ENCODE peak calls at places on chromosome 13, in four cellular contexts. U is lower leg skin; Q is NCI-H69; K is stimulated activated CD4-positive, alpha-beta T cell treated with anti-CD3 and anti-CD28 coated beads, TNF-alpha, amount 100 ng/mL, for 1 hour. J is an unnamed sample.

GRCh38 chr13:42066542-42066941 is 18.1 kb downstream of the DGKH start:
- DNase-seq in U (no peak), Q (no peak), K (no peak), J (no peak)

GRCh38 chr13:102317593-102317992 is 84.3 kb downstream of the FGF14 start:
- DNase-seq in U (peak), Q (peak), K (no peak), J (no peak)

GRCh38 chr13:110813646-110814624 is 100.4 kb downstream of the ING1 start:
- DNase-seq in U (no peak), Q (no peak), K (no peak), J (no peak)

GRCh38 chr13:67001363-67001762 is 228.8 kb downstream of the PCDH9 start:
- DNase-seq in U (no peak), Q (peak), K (no peak), J (no peak)

GRCh38 chr13:62643007-62643483 is 1227.4 kb upstream of the PCDH20 start:
- DNase-seq in U (no peak), Q (peak), K (no peak), J (no peak)

GRCh38 chr13:93687261-93687660 is 460.7 kb downstream of the GPC6 start:
- DNase-seq in U (no peak), Q (no peak), K (no peak), J (no peak)

GRCh38 chr13:28204690-28205443 is 66.5 kb downstream of the PAN3 start:
- DNase-seq in U (no peak), Q (no peak), K (no peak), J (peak)

GRCh38 chr13:31846182-31846938 is 107.0 kb downstream of the RXFP2 start:
- DNase-seq in U (peak), Q (peak), K (peak), J (peak)

GRCh38 chr13:27481766-27482165 is 31.4 kb upstream of the MTIF3 start:
- DNase-seq in U (no peak), Q (peak), K (no peak), J (no peak)

J was measured in activated naive CD4-positive, alpha-beta T cell treated with anti-CD3 and anti-CD28 coated beads, Interleukin-2, amount 50 U/mL, for 16 hours.